ENCODE peak calls at places on chromosomes 7 and 10, in five cellular contexts. J is tibial artery; E is naive thymus-derived CD4-positive, alpha-beta T cell; O is psoas muscle; K is CD4-positive, alpha-beta memory T cell. X is an unnamed sample. For H3K4me1, the result is how much of the 10 kb centered on the place peaks cover.

GRCh38 chr10:78042058-78042751 is 8.5 kb downstream of the RPS24 start:
- DNase-seq in J (no peak), E (no peak), O (no peak), K (no peak), X (no peak)

GRCh38 chr10:124068929-124069328 is 24.5 kb downstream of the CHST15 start:
- DNase-seq in J (no peak), E (no peak), O (no peak), K (no peak), X (no peak)

GRCh38 chr10:62056219-62056618 is 154.7 kb downstream of the ARID5B start:
- DNase-seq in J (no peak), E (no peak), O (no peak), K (no peak), X (no peak)

GRCh38 chr10:121741246-121741645 is 143.0 kb upstream of the FGFR2 start:
- DNase-seq in J (no peak), E (no peak), O (no peak), K (no peak), X (no peak)

GRCh38 chr10:30557884-30558283 is 71.7 kb downstream of the LYZL2 start:
- DNase-seq in J (no peak), E (no peak), O (no peak), K (no peak), X (no peak)

GRCh38 chr7:17185690-17186070 is 112.8 kb upstream of the AHR start:
- DNase-seq in J (no peak), E (no peak), O (no peak), K (no peak), X (no peak)

GRCh38 chr10:106577266-106577665 is 587.2 kb downstream of the SORCS1 start:
- DNase-seq in J (no peak), E (no peak), O (no peak), K (no peak), X (no peak)

GRCh38 chr7:121761399-121761798 is 111.6 kb upstream of the PTPRZ1 start:
- DNase-seq in J (no peak), E (no peak), O (no peak), K (no peak), X (no peak)

GRCh38 chr7:158420591-158421340 is 166.9 kb downstream of the PTPRN2 start:
- DNase-seq in J (peak), E (no peak), O (no peak), K (no peak), X (no peak)

GRCh38 chr7:144437370-144438191 is 34.1 kb upstream of the NOBOX start:
- DNase-seq in J (no peak), E (peak), O (no peak), K (peak), X (peak)

GRCh38 chr7:5631185-5631584 is 150.3 kb downstream of the RNF216 start:
- DNase-seq in J (no peak), E (no peak), O (no peak), K (no peak), X (no peak)
- H3K4me1 ChIP-seq in J (half or more), E (under half), O (under half), K (under half), X (under half)

GRCh38 chr7:129774359-129774758 is 162.8 kb downstream of the NRF1 start:
- DNase-seq in J (no peak), E (no peak), O (no peak), K (no peak), X (no peak)
- H3K27ac ChIP-seq in J (no peak), E (no peak), O (no peak), K (no peak), X (no peak)

GRCh38 chr10:88083597-88083989 is 220.2 kb downstream of the PTEN start:
- DNase-seq in J (no peak), E (no peak), O (no peak), K (no peak), X (no peak)
- H3K4me1 ChIP-seq in J (under half), E (under half), O (under half), K (under half), X (under half)

GRCh38 chr10:96697438-96697837 is 22.9 kb downstream of the PIK3AP1 start:
- DNase-seq in J (no peak), E (no peak), O (no peak), K (no peak), X (no peak)
- H3K27ac ChIP-seq in J (no peak), E (no peak), O (no peak), K (no peak), X (no peak)

GRCh38 chr7:18518555-18518954 is 23.0 kb downstream of the HDAC9 start:
- DNase-seq in J (no peak), E (no peak), O (no peak), K (no peak), X (no peak)

GRCh38 chr7:18524248-18524647 is 28.7 kb downstream of the HDAC9 start:
- DNase-seq in J (no peak), E (no peak), O (no peak), K (no peak), X (no peak)

GRCh38 chr7:18520450-18521235 is 25.1 kb downstream of the HDAC9 start:
- DNase-seq in J (no peak), E (no peak), O (no peak), K (no peak), X (no peak)

GRCh38 chr7:18521236-18521589 is 25.7 kb downstream of the HDAC9 start:
- DNase-seq in J (no peak), E (no peak), O (no peak), K (no peak), X (no peak)

DNA sequence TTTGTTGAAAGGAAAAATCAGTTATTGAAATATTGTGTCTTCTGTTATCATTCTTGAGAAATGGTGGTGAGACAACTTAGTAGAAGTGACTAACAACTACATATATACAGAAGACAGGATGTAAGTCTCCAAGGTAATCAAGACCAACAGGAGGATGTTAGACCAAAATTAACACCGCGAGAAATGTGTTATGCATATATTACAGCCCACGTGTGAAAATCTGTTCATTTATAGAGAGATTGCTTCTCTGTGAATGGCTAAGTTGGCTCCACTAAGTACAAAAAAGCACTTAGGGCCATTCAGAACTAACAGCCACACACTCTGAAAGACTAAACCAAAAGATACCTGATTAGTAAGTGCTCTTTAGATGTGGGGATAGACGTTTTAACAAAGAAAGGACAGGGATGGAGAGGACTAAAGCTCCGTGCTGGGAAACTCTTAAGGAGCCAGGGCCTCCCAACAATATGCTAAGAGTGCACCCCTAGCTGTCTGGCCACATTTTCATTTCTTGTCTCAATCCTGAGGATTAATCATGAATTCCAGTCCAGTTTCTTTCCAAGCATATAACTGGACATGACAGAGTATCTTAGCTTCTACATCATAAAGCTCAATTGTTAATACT is 26.5 kb downstream of the HDAC9 start:
- DNase-seq in J (no peak), E (no peak), O (no peak), K (no peak), X (no peak)
- H3K4me1 ChIP-seq in J (under half), E (under half), O (half or more), K (under half), X (under half)

DNA sequence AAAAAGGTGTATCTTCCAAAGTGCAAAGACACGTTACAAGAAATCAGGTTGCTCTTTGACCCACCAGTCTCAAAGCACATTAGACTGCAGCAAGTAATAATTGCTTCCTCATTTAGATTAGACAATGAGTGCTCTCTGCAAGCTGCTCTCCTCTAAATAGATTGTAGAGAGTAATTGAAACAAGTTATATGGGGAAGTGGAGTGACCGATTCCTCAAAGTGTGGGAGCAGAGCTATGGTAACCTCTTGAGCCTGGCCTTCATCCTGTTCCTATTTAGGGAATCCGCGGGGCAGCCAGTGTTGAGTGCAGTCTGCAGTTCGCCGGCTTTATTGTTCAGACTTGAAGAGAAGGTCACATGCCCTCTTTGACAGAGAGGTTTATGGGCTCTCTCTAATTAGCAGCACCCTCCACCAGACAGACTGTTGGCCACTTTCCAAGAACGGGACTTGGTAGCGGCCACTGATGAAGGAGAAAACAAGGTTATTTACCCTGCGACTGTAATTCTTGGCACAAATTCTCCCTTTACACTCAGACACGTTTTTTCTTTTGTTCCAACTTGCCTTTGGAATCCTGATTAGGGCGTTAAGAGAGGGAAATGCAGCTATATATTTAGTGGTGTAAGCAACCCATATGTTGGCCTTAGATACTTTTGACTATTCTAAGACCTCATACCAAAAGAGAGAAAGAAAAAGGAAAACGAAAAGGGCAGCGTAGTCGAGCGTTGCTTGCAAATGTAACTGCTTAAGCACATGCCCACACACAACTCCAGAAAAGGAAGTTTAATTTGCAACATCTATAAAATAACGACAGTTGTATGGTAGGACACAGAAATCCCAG is 107.5 kb downstream of the REEP3 start:
- DNase-seq in J (peak), E (peak), O (peak), K (no peak), X (no peak)
- H3K27ac ChIP-seq in J (peak), E (no peak), O (peak), K (peak), X (no peak)

GRCh38 chr7:139749545-139749944 is 28.3 kb downstream of the HIPK2 start:
- DNase-seq in J (no peak), E (no peak), O (peak), K (no peak), X (no peak)

GRCh38 chr7:139748936-139749335 is 28.9 kb downstream of the HIPK2 start:
- DNase-seq in J (no peak), E (no peak), O (no peak), K (no peak), X (no peak)

GRCh38 chr7:139746652-139747051 is 31.1 kb downstream of the HIPK2 start:
- DNase-seq in J (no peak), E (no peak), O (no peak), K (no peak), X (no peak)

GRCh38 chr7:139748373-139748765 is 29.4 kb downstream of the HIPK2 start:
- DNase-seq in J (peak), E (no peak), O (no peak), K (no peak), X (no peak)

DNA sequence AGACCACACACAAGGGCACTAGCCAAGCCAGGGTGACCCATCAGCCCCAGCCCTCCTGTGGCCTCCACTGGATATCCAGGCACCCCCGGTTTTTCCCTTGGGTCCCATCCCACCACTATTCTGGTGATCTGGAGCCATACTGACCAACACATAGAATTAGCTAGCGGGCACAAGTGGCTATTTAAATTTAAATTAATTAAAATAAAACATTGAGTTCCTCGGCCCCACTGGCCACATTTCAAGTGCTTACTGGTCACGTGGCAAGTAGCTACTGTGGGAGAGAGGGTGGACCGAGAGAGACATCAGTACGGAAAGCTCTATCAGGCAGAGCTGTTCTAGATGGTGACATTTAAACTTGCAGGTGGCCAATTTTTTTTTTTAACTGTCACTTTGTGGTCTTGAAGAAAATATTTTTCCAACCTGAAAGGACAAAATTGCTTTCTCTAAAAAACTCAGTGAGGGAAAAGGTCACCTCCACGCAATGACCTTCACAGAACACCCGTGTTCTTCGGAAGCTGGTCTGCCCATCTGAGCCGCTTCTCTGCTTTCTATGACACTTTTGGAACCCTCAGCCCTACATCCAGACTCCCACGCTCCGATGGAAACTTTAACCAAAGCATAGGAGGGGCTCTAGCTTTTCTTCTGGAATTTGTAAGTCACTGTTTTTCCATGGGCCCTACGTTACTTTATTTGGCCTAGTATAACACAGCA is 30.0 kb downstream of the HIPK2 start:
- DNase-seq in J (no peak), E (no peak), O (no peak), K (no peak), X (no peak)
- H3K4me1 ChIP-seq in J (half or more), E (under half), O (half or more), K (under half), X (under half)

GRCh38 chr10:21363753-21364104 is 161.8 kb downstream of the SKIDA1 start:
- DNase-seq in J (no peak), E (no peak), O (no peak), K (no peak), X (no peak)
- H3K27ac ChIP-seq in J (no peak), E (no peak), O (peak), K (no peak), X (no peak)